ENCODE peak calls at places on chromosomes 1 and 21, in four cellular contexts. One of them, this sample, is unnamed.

GRCh38 chr1:68791800-68792199 is 294.9 kb upstream of the DEPDC1 start:
- DNase-seq in cardiac fibroblast: no peak
- DNase-seq in lower leg skin: no peak
- DNase-seq in Peyer's patch: no peak
- DNase-seq in this sample: no peak

GRCh38 chr1:242228991-242229390 is 230.1 kb upstream of the MAP1LC3C start:
- DNase-seq in cardiac fibroblast: no peak
- DNase-seq in lower leg skin: no peak
- DNase-seq in Peyer's patch: no peak
- DNase-seq in this sample: peak; percentile 63

GRCh38 chr1:14320518-14320917 is 278.0 kb upstream of the KAZN start:
- DNase-seq in cardiac fibroblast: peak; percentile 2
- DNase-seq in lower leg skin: no peak
- DNase-seq in Peyer's patch: no peak
- DNase-seq in this sample: peak; percentile 17

GRCh38 chr1:18262726-18263125 is 155.1 kb downstream of the IGSF21 start:
- DNase-seq in cardiac fibroblast: no peak
- DNase-seq in lower leg skin: no peak
- DNase-seq in Peyer's patch: no peak
- DNase-seq in this sample: no peak

GRCh38 chr1:4379451-4380175 is 274.8 kb upstream of the AJAP1 start:
- DNase-seq in cardiac fibroblast: no peak
- DNase-seq in lower leg skin: no peak
- DNase-seq in Peyer's patch: no peak
- DNase-seq in this sample: no peak

GRCh38 chr21:35203093-35204021 is 154.3 kb upstream of the RUNX1 start:
- DNase-seq in cardiac fibroblast: peak; percentile 94
- DNase-seq in lower leg skin: no peak
- DNase-seq in Peyer's patch: no peak
- DNase-seq in this sample: no peak

GRCh38 chr1:111463029-111463683 is 10.6 kb upstream of the C1orf162 start:
- DNase-seq in cardiac fibroblast: peak; percentile 42
- DNase-seq in lower leg skin: no peak
- DNase-seq in Peyer's patch: no peak
- DNase-seq in this sample: peak; percentile 43

GRCh38 chr1:154446292-154446691 is 41.1 kb downstream of the IL6R start:
- DNase-seq in cardiac fibroblast: peak; percentile 78
- DNase-seq in lower leg skin: no peak
- DNase-seq in Peyer's patch: no peak
- DNase-seq in this sample: no peak

GRCh38 chr1:225603538-225604354 is 49.2 kb downstream of the ENAH start:
- DNase-seq in cardiac fibroblast: peak; percentile 73
- DNase-seq in lower leg skin: no peak
- DNase-seq in Peyer's patch: no peak
- DNase-seq in this sample: peak; percentile 66

GRCh38 chr1:26996024-26996423 is 2.5 kb downstream of the TRNP1 start:
- DNase-seq in cardiac fibroblast: peak; percentile 59
- DNase-seq in lower leg skin: no peak
- DNase-seq in Peyer's patch: no peak
- DNase-seq in this sample: peak; percentile 78

GRCh38 chr1:161733526-161733925 is 12.2 kb downstream of the FCRLB start:
- DNase-seq in cardiac fibroblast: peak; percentile 93
- DNase-seq in lower leg skin: no peak
- DNase-seq in Peyer's patch: no peak
- DNase-seq in this sample: peak; percentile 93

GRCh38 chr1:58249729-58250586 is 296.6 kb downstream of the OMA1 start:
- DNase-seq in cardiac fibroblast: peak; percentile 37
- DNase-seq in lower leg skin: no peak
- DNase-seq in Peyer's patch: no peak
- DNase-seq in this sample: peak; percentile 55

GRCh38 chr1:1127551-1128451 is 11.9 kb upstream of the C1orf159 start:
- DNase-seq in cardiac fibroblast: no peak
- DNase-seq in lower leg skin: no peak
- DNase-seq in Peyer's patch: no peak
- DNase-seq in this sample: no peak

GRCh38 chr1:10726355-10726754 is 70.1 kb downstream of the CASZ1 start:
- DNase-seq in cardiac fibroblast: no peak
- DNase-seq in lower leg skin: no peak
- DNase-seq in Peyer's patch: no peak
- DNase-seq in this sample: no peak

GRCh38 chr1:245086389-245086969 is 68.3 kb upstream of the KIF26B start:
- DNase-seq in cardiac fibroblast: peak; percentile 70
- DNase-seq in lower leg skin: no peak
- DNase-seq in Peyer's patch: no peak
- DNase-seq in this sample: peak; percentile 88

GRCh38 chr1:159756397-159756796 is 24.4 kb upstream of the DUSP23 start:
- DNase-seq in cardiac fibroblast: peak; percentile 39
- DNase-seq in lower leg skin: peak; percentile 21
- DNase-seq in Peyer's patch: no peak
- DNase-seq in this sample: no peak

GRCh38 chr1:97095764-97096163 is 374.2 kb downstream of the PTBP2 start:
- DNase-seq in cardiac fibroblast: no peak
- DNase-seq in lower leg skin: no peak
- DNase-seq in Peyer's patch: no peak
- DNase-seq in this sample: no peak

GRCh38 chr1:19654886-19655717 is 9.6 kb upstream of the HTR6 start:
- DNase-seq in cardiac fibroblast: no peak
- DNase-seq in lower leg skin: no peak
- DNase-seq in Peyer's patch: no peak
- DNase-seq in this sample: no peak

GRCh38 chr1:228721407-228721806 is 13.9 kb upstream of the RHOU start:
- DNase-seq in cardiac fibroblast: no peak
- DNase-seq in lower leg skin: no peak
- DNase-seq in Peyer's patch: no peak
- DNase-seq in this sample: peak; percentile 66

GRCh38 chr1:47175227-47175934 is 14.5 kb downstream of the PDZK1IP1 start:
- DNase-seq in cardiac fibroblast: peak; percentile 72
- DNase-seq in lower leg skin: peak; percentile 71
- DNase-seq in Peyer's patch: no peak
- DNase-seq in this sample: peak; percentile 73

GRCh38 chr21:44354775-44355771 is 1.7 kb downstream of the TRPM2 start:
- DNase-seq in cardiac fibroblast: no peak
- DNase-seq in lower leg skin: no peak
- DNase-seq in Peyer's patch: peak; percentile 62
- DNase-seq in this sample: no peak

GRCh38 chr21:44352253-44352860 is 1.1 kb upstream of the TRPM2 start:
- DNase-seq in cardiac fibroblast: no peak
- DNase-seq in lower leg skin: no peak
- DNase-seq in Peyer's patch: no peak
- DNase-seq in this sample: no peak

GRCh38 chr21:44353200-44353970 is at the start of gene TRPM2:
- DNase-seq in cardiac fibroblast: peak; percentile 54
- DNase-seq in lower leg skin: no peak
- DNase-seq in Peyer's patch: peak; percentile 73
- DNase-seq in this sample: no peak

GRCh38 chr21:44351535-44352252 is 1.7 kb upstream of the TRPM2 start:
- DNase-seq in cardiac fibroblast: no peak
- DNase-seq in lower leg skin: no peak
- DNase-seq in Peyer's patch: no peak
- DNase-seq in this sample: no peak

DNA sequence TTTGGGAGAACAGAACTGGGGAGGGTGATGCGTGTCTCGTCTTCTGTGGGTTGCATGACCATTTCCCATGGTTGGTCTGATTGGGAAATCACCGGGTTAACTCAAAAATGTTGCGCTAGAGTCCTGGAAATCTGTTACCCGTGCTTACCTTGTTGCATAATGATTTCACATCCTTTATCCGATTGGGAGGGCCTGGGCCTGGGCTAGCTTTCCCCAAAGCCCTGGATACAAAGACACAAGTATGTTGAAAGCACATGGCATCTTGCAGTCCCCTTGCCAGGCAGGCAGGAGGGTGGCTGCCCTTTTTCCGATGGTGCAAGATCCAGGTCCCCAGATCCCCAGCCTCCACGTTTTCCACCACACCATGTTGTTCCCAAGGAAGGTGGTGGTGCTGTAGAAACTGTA is 582 bp downstream of the TRPM2 start:
- DNase-seq in cardiac fibroblast: peak; percentile 35
- DNase-seq in lower leg skin: no peak
- DNase-seq in Peyer's patch: no peak
- DNase-seq in this sample: no peak
- H3K4me3 ChIP-seq in cardiac fibroblast: no peak overlapping the region
- H3K4me3 ChIP-seq in lower leg skin: no peak overlapping the region
- H3K4me3 ChIP-seq in Peyer's patch: peak overlapping the region; percentile 37
- H3K4me3 ChIP-seq in this sample: no peak overlapping the region

GRCh38 chr1:112672009-112672408 is 2.5 kb upstream of the MOV10 start:
- DNase-seq in cardiac fibroblast: no peak
- DNase-seq in lower leg skin: no peak
- DNase-seq in Peyer's patch: no peak
- DNase-seq in this sample: no peak

GRCh38 chr1:112674440-112674985 is at the start of gene MOV10:
- DNase-seq in cardiac fibroblast: peak; percentile 80
- DNase-seq in lower leg skin: peak; percentile 59
- DNase-seq in Peyer's patch: peak; percentile 67
- DNase-seq in this sample: peak; percentile 74

GRCh38 chr1:112674986-112675727 is 698 bp downstream of the MOV10 start:
- DNase-seq in cardiac fibroblast: peak; percentile 18
- DNase-seq in lower leg skin: no peak
- DNase-seq in Peyer's patch: peak; percentile 35
- DNase-seq in this sample: no peak

GRCh38 chr1:112672842-112673241 is 1.6 kb upstream of the MOV10 start:
- DNase-seq in cardiac fibroblast: no peak
- DNase-seq in lower leg skin: no peak
- DNase-seq in Peyer's patch: no peak
- DNase-seq in this sample: no peak

GRCh38 chr1:112673589-112674439 is 645 bp upstream of the MOV10 start:
- DNase-seq in cardiac fibroblast: peak; percentile 83
- DNase-seq in lower leg skin: no peak
- DNase-seq in Peyer's patch: peak; percentile 34
- DNase-seq in this sample: peak; percentile 58
- TF ChIP-seq CTCF in cardiac fibroblast: peak; percentile 66
- TF ChIP-seq CTCF in lower leg skin: no peak
- TF ChIP-seq CTCF in Peyer's patch: peak; percentile 28
- TF ChIP-seq CTCF in this sample: peak; percentile 62

DNA sequence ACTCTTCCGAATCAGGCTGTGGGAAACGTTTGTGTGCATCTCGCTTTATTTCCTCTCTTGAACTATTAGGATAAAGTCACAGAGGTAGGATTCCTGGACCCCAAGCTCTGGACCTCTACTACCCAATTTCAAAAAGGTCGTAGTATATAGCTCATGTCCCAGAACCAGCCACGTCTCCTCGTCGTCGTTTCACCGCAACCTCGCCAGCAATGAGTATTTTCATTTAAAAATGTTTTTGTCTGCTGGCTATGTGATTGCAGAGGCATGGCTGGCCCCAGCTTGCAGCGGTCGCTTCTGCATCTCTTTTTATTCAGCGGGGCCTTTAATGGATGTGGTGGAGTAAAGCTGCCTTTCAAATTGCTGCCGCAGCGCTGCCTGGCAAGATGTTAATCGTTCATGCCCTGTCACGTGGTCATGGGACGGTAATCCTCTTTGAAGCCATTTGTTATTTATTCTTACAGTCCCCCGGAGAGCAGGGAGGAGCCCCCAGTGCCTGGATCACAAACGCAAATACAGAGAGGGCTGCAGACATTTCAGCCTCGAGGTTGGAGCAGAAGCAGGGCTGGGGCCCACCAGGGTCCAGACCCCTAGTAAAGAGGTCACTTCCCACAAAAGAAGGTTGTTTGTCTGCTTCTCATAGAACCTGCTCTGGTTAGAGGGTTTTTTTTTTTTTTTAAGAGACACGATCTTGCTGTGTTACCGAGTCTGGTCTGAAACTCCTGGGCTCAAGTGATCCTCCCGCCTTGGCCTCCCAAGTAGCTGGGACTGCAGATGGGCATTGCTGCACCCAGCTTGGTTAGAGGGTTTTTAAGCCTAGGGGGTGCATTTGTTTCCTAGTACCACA is 11.6 kb upstream of the NPHP4 start:
- DNase-seq in cardiac fibroblast: no peak
- DNase-seq in lower leg skin: no peak
- DNase-seq in Peyer's patch: no peak
- DNase-seq in this sample: no peak
- H3K4me3 ChIP-seq in cardiac fibroblast: no peak overlapping the region
- H3K4me3 ChIP-seq in lower leg skin: no peak overlapping the region
- H3K4me3 ChIP-seq in Peyer's patch: no peak overlapping the region
- H3K4me3 ChIP-seq in this sample: no peak overlapping the region

DNA sequence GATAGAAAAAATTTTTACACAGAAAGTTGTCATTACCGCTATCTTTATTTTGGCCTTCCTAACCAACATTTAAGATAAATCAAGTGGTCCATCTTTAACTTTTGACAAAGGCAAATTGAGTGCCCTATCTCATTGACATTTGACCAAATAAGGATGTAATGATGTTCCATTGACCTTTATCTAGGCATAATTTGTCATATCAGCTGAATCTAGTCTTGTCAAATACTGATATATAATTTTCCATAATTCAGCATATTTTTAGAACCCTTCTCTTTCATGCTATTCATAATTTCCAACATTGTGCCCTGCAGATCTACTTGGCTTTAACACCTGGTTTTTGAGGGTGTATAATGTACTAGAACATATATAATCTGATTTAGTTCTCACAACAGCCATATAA is 63.8 kb downstream of the XCL1 start:
- DNase-seq in cardiac fibroblast: no peak
- DNase-seq in lower leg skin: no peak
- DNase-seq in Peyer's patch: no peak
- DNase-seq in this sample: no peak
- TF ChIP-seq CTCF in cardiac fibroblast: no peak
- TF ChIP-seq CTCF in lower leg skin: no peak
- TF ChIP-seq CTCF in Peyer's patch: no peak
- TF ChIP-seq CTCF in this sample: no peak

DNA sequence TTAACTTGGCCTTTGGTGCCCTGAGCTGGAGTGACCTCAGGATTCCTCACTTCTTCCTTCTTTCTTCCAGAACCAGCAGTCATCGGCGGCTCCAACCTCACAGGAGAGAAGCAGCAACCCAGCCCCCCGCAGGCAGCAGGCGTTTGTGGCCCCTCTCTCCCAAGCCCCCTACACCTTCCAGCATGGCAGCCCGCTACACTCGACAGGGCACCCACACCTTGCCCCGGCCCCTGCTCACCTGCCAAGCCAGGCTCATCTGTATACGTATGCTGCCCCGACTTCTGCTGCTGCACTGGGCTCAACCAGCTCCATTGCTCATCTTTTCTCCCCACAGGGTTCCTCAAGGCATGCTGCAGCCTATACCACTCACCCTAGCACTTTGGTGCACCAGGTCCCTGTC is 6.3 kb upstream of the OLFML3 start:
- DNase-seq in cardiac fibroblast: no peak
- DNase-seq in lower leg skin: no peak
- DNase-seq in Peyer's patch: no peak
- DNase-seq in this sample: no peak
- H3K4me3 ChIP-seq in cardiac fibroblast: no peak overlapping the region
- H3K4me3 ChIP-seq in lower leg skin: no peak overlapping the region
- H3K4me3 ChIP-seq in Peyer's patch: no peak overlapping the region
- H3K4me3 ChIP-seq in this sample: no peak overlapping the region

GRCh38 chr1:59298178-59298583 is 1.3 kb downstream of the FGGY start:
- DNase-seq in cardiac fibroblast: no peak
- DNase-seq in lower leg skin: peak; percentile 35
- DNase-seq in Peyer's patch: no peak
- DNase-seq in this sample: no peak

GRCh38 chr1:59294423-59294822 is 2.5 kb upstream of the FGGY start:
- DNase-seq in cardiac fibroblast: no peak
- DNase-seq in lower leg skin: no peak
- DNase-seq in Peyer's patch: no peak
- DNase-seq in this sample: no peak

GRCh38 chr1:59295603-59296002 is 1.3 kb upstream of the FGGY start:
- DNase-seq in cardiac fibroblast: no peak
- DNase-seq in lower leg skin: no peak
- DNase-seq in Peyer's patch: no peak
- DNase-seq in this sample: no peak

GRCh38 chr1:59298710-59299346 is 1.9 kb downstream of the FGGY start:
- DNase-seq in cardiac fibroblast: peak; percentile 35
- DNase-seq in lower leg skin: no peak
- DNase-seq in Peyer's patch: no peak
- DNase-seq in this sample: peak; percentile 11

GRCh38 chr1:59296358-59297256 is at the start of gene FGGY:
- DNase-seq in cardiac fibroblast: peak; percentile 99
- DNase-seq in lower leg skin: peak; percentile 97
- DNase-seq in Peyer's patch: peak; percentile 93
- DNase-seq in this sample: peak; percentile 98
- TF ChIP-seq CTCF in cardiac fibroblast: no peak
- TF ChIP-seq CTCF in lower leg skin: no peak
- TF ChIP-seq CTCF in Peyer's patch: no peak
- TF ChIP-seq CTCF in this sample: no peak

This sample was measured in epithelial cell of esophagus.